ENCODE peak calls at places on chromosomes 7 and 10, in eight cellular contexts. One of them, this sample, is unnamed.

GRCh38 chr10:7301039-7301768 is 109.6 kb downstream of the SFMBT2 start:
- DNase-seq in cardiac muscle cell: peak
- DNase-seq in retinal pigment epithelial cell: no peak
- DNase-seq in GM10248: no peak
- DNase-seq in naive thymus-derived CD4-positive, alpha-beta T cell: no peak
- DNase-seq in stimulated activated CD4-positive, alpha-beta T cell treated with anti-CD3 and anti-CD28 coated beads, Interleukin-2, amount 100 ng/mL, for 48 hours: no peak
- DNase-seq in activated CD4-positive, alpha-beta T cell treated with anti-CD3 and anti-CD28 coated beads for 48 hours: no peak
- DNase-seq in left cardiac atrium: peak
- DNase-seq in this sample: no peak

GRCh38 chr7:36086571-36086970 is 66.5 kb upstream of the EEPD1 start:
- DNase-seq in cardiac muscle cell: no peak
- DNase-seq in retinal pigment epithelial cell: no peak
- DNase-seq in GM10248: no peak
- DNase-seq in naive thymus-derived CD4-positive, alpha-beta T cell: no peak
- DNase-seq in stimulated activated CD4-positive, alpha-beta T cell treated with anti-CD3 and anti-CD28 coated beads, Interleukin-2, amount 100 ng/mL, for 48 hours: no peak
- DNase-seq in activated CD4-positive, alpha-beta T cell treated with anti-CD3 and anti-CD28 coated beads for 48 hours: no peak
- DNase-seq in left cardiac atrium: no peak
- DNase-seq in this sample: no peak

GRCh38 chr7:122327969-122328368 is 23.4 kb upstream of the FEZF1 start:
- DNase-seq in cardiac muscle cell: no peak
- DNase-seq in retinal pigment epithelial cell: no peak
- DNase-seq in GM10248: no peak
- DNase-seq in naive thymus-derived CD4-positive, alpha-beta T cell: no peak
- DNase-seq in stimulated activated CD4-positive, alpha-beta T cell treated with anti-CD3 and anti-CD28 coated beads, Interleukin-2, amount 100 ng/mL, for 48 hours: no peak
- DNase-seq in activated CD4-positive, alpha-beta T cell treated with anti-CD3 and anti-CD28 coated beads for 48 hours: no peak
- DNase-seq in left cardiac atrium: no peak
- DNase-seq in this sample: no peak

GRCh38 chr10:131200856-131201470 is 110.6 kb downstream of the TCERG1L start:
- DNase-seq in cardiac muscle cell: no peak
- DNase-seq in retinal pigment epithelial cell: no peak
- DNase-seq in GM10248: no peak
- DNase-seq in naive thymus-derived CD4-positive, alpha-beta T cell: no peak
- DNase-seq in stimulated activated CD4-positive, alpha-beta T cell treated with anti-CD3 and anti-CD28 coated beads, Interleukin-2, amount 100 ng/mL, for 48 hours: no peak
- DNase-seq in activated CD4-positive, alpha-beta T cell treated with anti-CD3 and anti-CD28 coated beads for 48 hours: no peak
- DNase-seq in left cardiac atrium: peak
- DNase-seq in this sample: no peak

GRCh38 chr7:637826-638225 is 88.7 kb upstream of the DNAAF5 start:
- DNase-seq in cardiac muscle cell: no peak
- DNase-seq in retinal pigment epithelial cell: no peak
- DNase-seq in GM10248: no peak
- DNase-seq in naive thymus-derived CD4-positive, alpha-beta T cell: no peak
- DNase-seq in stimulated activated CD4-positive, alpha-beta T cell treated with anti-CD3 and anti-CD28 coated beads, Interleukin-2, amount 100 ng/mL, for 48 hours: no peak
- DNase-seq in activated CD4-positive, alpha-beta T cell treated with anti-CD3 and anti-CD28 coated beads for 48 hours: no peak
- DNase-seq in left cardiac atrium: peak
- DNase-seq in this sample: no peak

GRCh38 chr10:480928-481551 is 208.4 kb downstream of the DIP2C start:
- DNase-seq in cardiac muscle cell: peak
- DNase-seq in retinal pigment epithelial cell: peak
- DNase-seq in GM10248: no peak
- DNase-seq in naive thymus-derived CD4-positive, alpha-beta T cell: no peak
- DNase-seq in stimulated activated CD4-positive, alpha-beta T cell treated with anti-CD3 and anti-CD28 coated beads, Interleukin-2, amount 100 ng/mL, for 48 hours: no peak
- DNase-seq in activated CD4-positive, alpha-beta T cell treated with anti-CD3 and anti-CD28 coated beads for 48 hours: no peak
- DNase-seq in left cardiac atrium: no peak
- DNase-seq in this sample: no peak

GRCh38 chr10:129163536-129163935 is 303.5 kb upstream of the MGMT start:
- DNase-seq in cardiac muscle cell: no peak
- DNase-seq in retinal pigment epithelial cell: no peak
- DNase-seq in GM10248: no peak
- DNase-seq in naive thymus-derived CD4-positive, alpha-beta T cell: no peak
- DNase-seq in stimulated activated CD4-positive, alpha-beta T cell treated with anti-CD3 and anti-CD28 coated beads, Interleukin-2, amount 100 ng/mL, for 48 hours: no peak
- DNase-seq in activated CD4-positive, alpha-beta T cell treated with anti-CD3 and anti-CD28 coated beads for 48 hours: no peak
- DNase-seq in left cardiac atrium: no peak
- DNase-seq in this sample: no peak

GRCh38 chr10:91856637-91857036 is 52.6 kb downstream of the FGFBP3 start:
- DNase-seq in cardiac muscle cell: peak
- DNase-seq in retinal pigment epithelial cell: no peak
- DNase-seq in GM10248: no peak
- DNase-seq in naive thymus-derived CD4-positive, alpha-beta T cell: no peak
- DNase-seq in stimulated activated CD4-positive, alpha-beta T cell treated with anti-CD3 and anti-CD28 coated beads, Interleukin-2, amount 100 ng/mL, for 48 hours: no peak
- DNase-seq in activated CD4-positive, alpha-beta T cell treated with anti-CD3 and anti-CD28 coated beads for 48 hours: no peak
- DNase-seq in left cardiac atrium: no peak
- DNase-seq in this sample: peak

This sample was measured in ELR.